ENCODE peak calls at places on chromosomes 11 and 22, in nine cellular contexts. One of them, this sample, is unnamed.

GRCh38 chr22:22810018-22810427 is 77.6 kb upstream of the IGLL5 start:
- DNase-seq in ELF-1: peak
- DNase-seq in BJ: no peak
- DNase-seq in activated T-helper 1 cell treated with anti-CD3 and anti-CD28 coated beads, Interleukin-2, amount 50 U/mL, for 16 hours: peak
- DNase-seq in HCEC 1CT: peak
- DNase-seq in T-helper 9 cell: peak
- DNase-seq in GDM1: peak
- DNase-seq in activated CD8-positive, alpha-beta memory T cell treated with anti-CD3 and anti-CD28 coated beads for 4 hours: peak
- DNase-seq in M059J: peak
- DNase-seq in this sample: no peak

GRCh38 chr11:20127671-20128527 is 32.4 kb downstream of the DBX1 start:
- DNase-seq in ELF-1: peak
- DNase-seq in BJ: no peak
- DNase-seq in activated T-helper 1 cell treated with anti-CD3 and anti-CD28 coated beads, Interleukin-2, amount 50 U/mL, for 16 hours: peak
- DNase-seq in HCEC 1CT: peak
- DNase-seq in T-helper 9 cell: peak
- DNase-seq in GDM1: peak
- DNase-seq in activated CD8-positive, alpha-beta memory T cell treated with anti-CD3 and anti-CD28 coated beads for 4 hours: peak
- DNase-seq in M059J: peak
- DNase-seq in this sample: peak

GRCh38 chr11:66325140-66325754 is 8.4 kb upstream of the CD248 start:
- DNase-seq in ELF-1: no peak
- DNase-seq in BJ: no peak
- DNase-seq in activated T-helper 1 cell treated with anti-CD3 and anti-CD28 coated beads, Interleukin-2, amount 50 U/mL, for 16 hours: no peak
- DNase-seq in HCEC 1CT: peak
- DNase-seq in T-helper 9 cell: no peak
- DNase-seq in GDM1: no peak
- DNase-seq in activated CD8-positive, alpha-beta memory T cell treated with anti-CD3 and anti-CD28 coated beads for 4 hours: no peak
- DNase-seq in M059J: no peak
- DNase-seq in this sample: no peak

GRCh38 chr11:34236572-34236971 is 121.2 kb downstream of the ABTB2 start:
- DNase-seq in ELF-1: peak
- DNase-seq in BJ: no peak
- DNase-seq in activated T-helper 1 cell treated with anti-CD3 and anti-CD28 coated beads, Interleukin-2, amount 50 U/mL, for 16 hours: no peak
- DNase-seq in HCEC 1CT: no peak
- DNase-seq in T-helper 9 cell: no peak
- DNase-seq in GDM1: no peak
- DNase-seq in activated CD8-positive, alpha-beta memory T cell treated with anti-CD3 and anti-CD28 coated beads for 4 hours: no peak
- DNase-seq in M059J: no peak
- DNase-seq in this sample: no peak

GRCh38 chr11:16924826-16925494 is 89.3 kb downstream of the PLEKHA7 start:
- DNase-seq in ELF-1: peak
- DNase-seq in BJ: no peak
- DNase-seq in activated T-helper 1 cell treated with anti-CD3 and anti-CD28 coated beads, Interleukin-2, amount 50 U/mL, for 16 hours: no peak
- DNase-seq in HCEC 1CT: no peak
- DNase-seq in T-helper 9 cell: no peak
- DNase-seq in GDM1: no peak
- DNase-seq in activated CD8-positive, alpha-beta memory T cell treated with anti-CD3 and anti-CD28 coated beads for 4 hours: no peak
- DNase-seq in M059J: peak
- DNase-seq in this sample: peak

GRCh38 chr11:120257346-120257745 is 17.4 kb downstream of the POU2F3 start:
- DNase-seq in ELF-1: no peak
- DNase-seq in BJ: no peak
- DNase-seq in activated T-helper 1 cell treated with anti-CD3 and anti-CD28 coated beads, Interleukin-2, amount 50 U/mL, for 16 hours: no peak
- DNase-seq in HCEC 1CT: no peak
- DNase-seq in T-helper 9 cell: no peak
- DNase-seq in GDM1: no peak
- DNase-seq in activated CD8-positive, alpha-beta memory T cell treated with anti-CD3 and anti-CD28 coated beads for 4 hours: no peak
- DNase-seq in M059J: no peak
- DNase-seq in this sample: no peak

GRCh38 chr11:118068206-118068944 is 8.5 kb upstream of the TMPRSS4 start:
- DNase-seq in ELF-1: peak
- DNase-seq in BJ: no peak
- DNase-seq in activated T-helper 1 cell treated with anti-CD3 and anti-CD28 coated beads, Interleukin-2, amount 50 U/mL, for 16 hours: no peak
- DNase-seq in HCEC 1CT: no peak
- DNase-seq in T-helper 9 cell: no peak
- DNase-seq in GDM1: no peak
- DNase-seq in activated CD8-positive, alpha-beta memory T cell treated with anti-CD3 and anti-CD28 coated beads for 4 hours: no peak
- DNase-seq in M059J: no peak
- DNase-seq in this sample: no peak

GRCh38 chr11:94325681-94326080 is 21.3 kb downstream of the IZUMO1R start:
- DNase-seq in ELF-1: peak
- DNase-seq in BJ: no peak
- DNase-seq in activated T-helper 1 cell treated with anti-CD3 and anti-CD28 coated beads, Interleukin-2, amount 50 U/mL, for 16 hours: no peak
- DNase-seq in HCEC 1CT: peak
- DNase-seq in T-helper 9 cell: peak
- DNase-seq in GDM1: peak
- DNase-seq in activated CD8-positive, alpha-beta memory T cell treated with anti-CD3 and anti-CD28 coated beads for 4 hours: no peak
- DNase-seq in M059J: no peak
- DNase-seq in this sample: no peak

GRCh38 chr11:94493443-94494199 is at the start of the genes ANKRD49 and MRE11:
- DNase-seq in ELF-1: peak
- DNase-seq in BJ: peak
- DNase-seq in activated T-helper 1 cell treated with anti-CD3 and anti-CD28 coated beads, Interleukin-2, amount 50 U/mL, for 16 hours: peak
- DNase-seq in HCEC 1CT: peak
- DNase-seq in T-helper 9 cell: peak
- DNase-seq in GDM1: peak
- DNase-seq in activated CD8-positive, alpha-beta memory T cell treated with anti-CD3 and anti-CD28 coated beads for 4 hours: peak
- DNase-seq in M059J: peak
- DNase-seq in this sample: peak

GRCh38 chr11:65779919-65780769 is 632 bp downstream of the AP5B1 start:
- DNase-seq in ELF-1: peak
- DNase-seq in BJ: no peak
- DNase-seq in activated T-helper 1 cell treated with anti-CD3 and anti-CD28 coated beads, Interleukin-2, amount 50 U/mL, for 16 hours: peak
- DNase-seq in HCEC 1CT: peak
- DNase-seq in T-helper 9 cell: peak
- DNase-seq in GDM1: peak
- DNase-seq in activated CD8-positive, alpha-beta memory T cell treated with anti-CD3 and anti-CD28 coated beads for 4 hours: peak
- DNase-seq in M059J: peak
- DNase-seq in this sample: peak

GRCh38 chr11:2091112-2091746 is 48.0 kb downstream of the IGF2 start:
- DNase-seq in ELF-1: no peak
- DNase-seq in BJ: no peak
- DNase-seq in activated T-helper 1 cell treated with anti-CD3 and anti-CD28 coated beads, Interleukin-2, amount 50 U/mL, for 16 hours: no peak
- DNase-seq in HCEC 1CT: no peak
- DNase-seq in T-helper 9 cell: no peak
- DNase-seq in GDM1: no peak
- DNase-seq in activated CD8-positive, alpha-beta memory T cell treated with anti-CD3 and anti-CD28 coated beads for 4 hours: no peak
- DNase-seq in M059J: no peak
- DNase-seq in this sample: peak

GRCh38 chr22:36369922-36370781 is 17.6 kb downstream of the MYH9 start:
- DNase-seq in ELF-1: peak
- DNase-seq in BJ: no peak
- DNase-seq in activated T-helper 1 cell treated with anti-CD3 and anti-CD28 coated beads, Interleukin-2, amount 50 U/mL, for 16 hours: no peak
- DNase-seq in HCEC 1CT: peak
- DNase-seq in T-helper 9 cell: no peak
- DNase-seq in GDM1: no peak
- DNase-seq in activated CD8-positive, alpha-beta memory T cell treated with anti-CD3 and anti-CD28 coated beads for 4 hours: no peak
- DNase-seq in M059J: peak
- DNase-seq in this sample: peak

GRCh38 chr22:24060375-24060788 is 49.3 kb downstream of the CABIN1 start:
- DNase-seq in ELF-1: no peak
- DNase-seq in BJ: peak
- DNase-seq in activated T-helper 1 cell treated with anti-CD3 and anti-CD28 coated beads, Interleukin-2, amount 50 U/mL, for 16 hours: no peak
- DNase-seq in HCEC 1CT: peak
- DNase-seq in T-helper 9 cell: no peak
- DNase-seq in GDM1: no peak
- DNase-seq in activated CD8-positive, alpha-beta memory T cell treated with anti-CD3 and anti-CD28 coated beads for 4 hours: no peak
- DNase-seq in M059J: peak
- DNase-seq in this sample: no peak

GRCh38 chr11:121645596-121645995 is 192.8 kb upstream of the SORL1-AS1 start:
- DNase-seq in ELF-1: no peak
- DNase-seq in BJ: no peak
- DNase-seq in activated T-helper 1 cell treated with anti-CD3 and anti-CD28 coated beads, Interleukin-2, amount 50 U/mL, for 16 hours: no peak
- DNase-seq in HCEC 1CT: no peak
- DNase-seq in T-helper 9 cell: no peak
- DNase-seq in GDM1: no peak
- DNase-seq in activated CD8-positive, alpha-beta memory T cell treated with anti-CD3 and anti-CD28 coated beads for 4 hours: no peak
- DNase-seq in M059J: no peak
- DNase-seq in this sample: no peak

GRCh38 chr11:60753309-60753708 is 3.4 kb upstream of the MS4A15 start:
- DNase-seq in ELF-1: no peak
- DNase-seq in BJ: no peak
- DNase-seq in activated T-helper 1 cell treated with anti-CD3 and anti-CD28 coated beads, Interleukin-2, amount 50 U/mL, for 16 hours: no peak
- DNase-seq in HCEC 1CT: no peak
- DNase-seq in T-helper 9 cell: no peak
- DNase-seq in GDM1: no peak
- DNase-seq in activated CD8-positive, alpha-beta memory T cell treated with anti-CD3 and anti-CD28 coated beads for 4 hours: no peak
- DNase-seq in M059J: no peak
- DNase-seq in this sample: no peak

GRCh38 chr11:125464266-125464662 is 31.8 kb downstream of the FEZ1 start:
- DNase-seq in ELF-1: no peak
- DNase-seq in BJ: no peak
- DNase-seq in activated T-helper 1 cell treated with anti-CD3 and anti-CD28 coated beads, Interleukin-2, amount 50 U/mL, for 16 hours: no peak
- DNase-seq in HCEC 1CT: no peak
- DNase-seq in T-helper 9 cell: no peak
- DNase-seq in GDM1: no peak
- DNase-seq in activated CD8-positive, alpha-beta memory T cell treated with anti-CD3 and anti-CD28 coated beads for 4 hours: no peak
- DNase-seq in M059J: peak
- DNase-seq in this sample: no peak

GRCh38 chr11:128095459-128096096 is 491.8 kb downstream of the ETS1 start:
- DNase-seq in ELF-1: no peak
- DNase-seq in BJ: peak
- DNase-seq in activated T-helper 1 cell treated with anti-CD3 and anti-CD28 coated beads, Interleukin-2, amount 50 U/mL, for 16 hours: no peak
- DNase-seq in HCEC 1CT: peak
- DNase-seq in T-helper 9 cell: no peak
- DNase-seq in GDM1: no peak
- DNase-seq in activated CD8-positive, alpha-beta memory T cell treated with anti-CD3 and anti-CD28 coated beads for 4 hours: no peak
- DNase-seq in M059J: peak
- DNase-seq in this sample: no peak

GRCh38 chr11:96306933-96307747 is 35.9 kb downstream of the MAML2 start:
- DNase-seq in ELF-1: peak
- DNase-seq in BJ: peak
- DNase-seq in activated T-helper 1 cell treated with anti-CD3 and anti-CD28 coated beads, Interleukin-2, amount 50 U/mL, for 16 hours: no peak
- DNase-seq in HCEC 1CT: peak
- DNase-seq in T-helper 9 cell: no peak
- DNase-seq in GDM1: no peak
- DNase-seq in activated CD8-positive, alpha-beta memory T cell treated with anti-CD3 and anti-CD28 coated beads for 4 hours: no peak
- DNase-seq in M059J: peak
- DNase-seq in this sample: peak

GRCh38 chr11:64378335-64378884 is 19.4 kb downstream of the RPS6KA4 start:
- DNase-seq in ELF-1: no peak
- DNase-seq in BJ: no peak
- DNase-seq in activated T-helper 1 cell treated with anti-CD3 and anti-CD28 coated beads, Interleukin-2, amount 50 U/mL, for 16 hours: no peak
- DNase-seq in HCEC 1CT: no peak
- DNase-seq in T-helper 9 cell: no peak
- DNase-seq in GDM1: no peak
- DNase-seq in activated CD8-positive, alpha-beta memory T cell treated with anti-CD3 and anti-CD28 coated beads for 4 hours: no peak
- DNase-seq in M059J: no peak
- DNase-seq in this sample: no peak

GRCh38 chr11:128213461-128213860 is 373.9 kb downstream of the ETS1 start:
- DNase-seq in ELF-1: no peak
- DNase-seq in BJ: no peak
- DNase-seq in activated T-helper 1 cell treated with anti-CD3 and anti-CD28 coated beads, Interleukin-2, amount 50 U/mL, for 16 hours: no peak
- DNase-seq in HCEC 1CT: no peak
- DNase-seq in T-helper 9 cell: no peak
- DNase-seq in GDM1: no peak
- DNase-seq in activated CD8-positive, alpha-beta memory T cell treated with anti-CD3 and anti-CD28 coated beads for 4 hours: no peak
- DNase-seq in M059J: no peak
- DNase-seq in this sample: no peak

GRCh38 chr11:910589-911030 is at the start of gene CHID1:
- DNase-seq in ELF-1: peak
- DNase-seq in BJ: no peak
- DNase-seq in activated T-helper 1 cell treated with anti-CD3 and anti-CD28 coated beads, Interleukin-2, amount 50 U/mL, for 16 hours: peak
- DNase-seq in HCEC 1CT: peak
- DNase-seq in T-helper 9 cell: peak
- DNase-seq in GDM1: peak
- DNase-seq in activated CD8-positive, alpha-beta memory T cell treated with anti-CD3 and anti-CD28 coated beads for 4 hours: peak
- DNase-seq in M059J: peak
- DNase-seq in this sample: peak

GRCh38 chr11:121553367-121553766 is 100.6 kb upstream of the SORL1-AS1 start:
- DNase-seq in ELF-1: no peak
- DNase-seq in BJ: no peak
- DNase-seq in activated T-helper 1 cell treated with anti-CD3 and anti-CD28 coated beads, Interleukin-2, amount 50 U/mL, for 16 hours: no peak
- DNase-seq in HCEC 1CT: no peak
- DNase-seq in T-helper 9 cell: no peak
- DNase-seq in GDM1: no peak
- DNase-seq in activated CD8-positive, alpha-beta memory T cell treated with anti-CD3 and anti-CD28 coated beads for 4 hours: no peak
- DNase-seq in M059J: no peak
- DNase-seq in this sample: no peak

GRCh38 chr11:62124186-62125113 is 639 bp downstream of the INCENP start:
- DNase-seq in ELF-1: peak
- DNase-seq in BJ: no peak
- DNase-seq in activated T-helper 1 cell treated with anti-CD3 and anti-CD28 coated beads, Interleukin-2, amount 50 U/mL, for 16 hours: no peak
- DNase-seq in HCEC 1CT: peak
- DNase-seq in T-helper 9 cell: no peak
- DNase-seq in GDM1: no peak
- DNase-seq in activated CD8-positive, alpha-beta memory T cell treated with anti-CD3 and anti-CD28 coated beads for 4 hours: no peak
- DNase-seq in M059J: peak
- DNase-seq in this sample: peak

GRCh38 chr11:469684-470667 is 19.9 kb downstream of the PTDSS2 start:
- DNase-seq in ELF-1: no peak
- DNase-seq in BJ: no peak
- DNase-seq in activated T-helper 1 cell treated with anti-CD3 and anti-CD28 coated beads, Interleukin-2, amount 50 U/mL, for 16 hours: no peak
- DNase-seq in HCEC 1CT: peak
- DNase-seq in T-helper 9 cell: no peak
- DNase-seq in GDM1: no peak
- DNase-seq in activated CD8-positive, alpha-beta memory T cell treated with anti-CD3 and anti-CD28 coated beads for 4 hours: no peak
- DNase-seq in M059J: peak
- DNase-seq in this sample: peak

GRCh38 chr22:36117053-36117554 is 43.5 kb downstream of the APOL3 start:
- DNase-seq in ELF-1: no peak
- DNase-seq in BJ: no peak
- DNase-seq in activated T-helper 1 cell treated with anti-CD3 and anti-CD28 coated beads, Interleukin-2, amount 50 U/mL, for 16 hours: no peak
- DNase-seq in HCEC 1CT: no peak
- DNase-seq in T-helper 9 cell: no peak
- DNase-seq in GDM1: no peak
- DNase-seq in activated CD8-positive, alpha-beta memory T cell treated with anti-CD3 and anti-CD28 coated beads for 4 hours: no peak
- DNase-seq in M059J: no peak
- DNase-seq in this sample: peak

GRCh38 chr11:118672865-118673264 is 6.6 kb downstream of the TREH start:
- DNase-seq in ELF-1: no peak
- DNase-seq in BJ: no peak
- DNase-seq in activated T-helper 1 cell treated with anti-CD3 and anti-CD28 coated beads, Interleukin-2, amount 50 U/mL, for 16 hours: no peak
- DNase-seq in HCEC 1CT: peak
- DNase-seq in T-helper 9 cell: no peak
- DNase-seq in GDM1: no peak
- DNase-seq in activated CD8-positive, alpha-beta memory T cell treated with anti-CD3 and anti-CD28 coated beads for 4 hours: no peak
- DNase-seq in M059J: peak
- DNase-seq in this sample: no peak

GRCh38 chr22:18085188-18085587 is 7.4 kb downstream of the PEX26 start:
- DNase-seq in ELF-1: no peak
- DNase-seq in BJ: no peak
- DNase-seq in activated T-helper 1 cell treated with anti-CD3 and anti-CD28 coated beads, Interleukin-2, amount 50 U/mL, for 16 hours: no peak
- DNase-seq in HCEC 1CT: peak
- DNase-seq in T-helper 9 cell: no peak
- DNase-seq in GDM1: no peak
- DNase-seq in activated CD8-positive, alpha-beta memory T cell treated with anti-CD3 and anti-CD28 coated beads for 4 hours: no peak
- DNase-seq in M059J: no peak
- DNase-seq in this sample: no peak

GRCh38 chr11:68583047-68583446 is 101.3 kb upstream of the GAL start:
- DNase-seq in ELF-1: no peak
- DNase-seq in BJ: no peak
- DNase-seq in activated T-helper 1 cell treated with anti-CD3 and anti-CD28 coated beads, Interleukin-2, amount 50 U/mL, for 16 hours: no peak
- DNase-seq in HCEC 1CT: peak
- DNase-seq in T-helper 9 cell: no peak
- DNase-seq in GDM1: no peak
- DNase-seq in activated CD8-positive, alpha-beta memory T cell treated with anti-CD3 and anti-CD28 coated beads for 4 hours: no peak
- DNase-seq in M059J: no peak
- DNase-seq in this sample: no peak

This sample was measured in sigmoid colon.